ENCODE peak calls at places on chromosomes 4 and X, in nine cellular contexts. One of them, this sample, is unnamed.

GRCh38 chr4:39933689-39934590 is 43.8 kb downstream of the PDS5A start:
- DNase-seq in CD4-positive, alpha-beta T cell: no peak
- DNase-seq in transverse colon: no peak
- DNase-seq in left ventricle myocardium inferior: no peak
- DNase-seq in HL-60: no peak
- DNase-seq in stomach: no peak
- DNase-seq in fibroblast of lung: peak; percentile 82
- DNase-seq in gastrocnemius medialis: no peak
- DNase-seq in ovary: no peak
- DNase-seq in this sample: no peak

GRCh38 chr4:98626350-98626749 is 32.1 kb downstream of the TSPAN5 start:
- DNase-seq in CD4-positive, alpha-beta T cell: no peak
- DNase-seq in transverse colon: no peak
- DNase-seq in left ventricle myocardium inferior: peak; percentile 18
- DNase-seq in HL-60: no peak
- DNase-seq in stomach: no peak
- DNase-seq in fibroblast of lung: peak; percentile 97
- DNase-seq in gastrocnemius medialis: no peak
- DNase-seq in ovary: peak; percentile 83
- DNase-seq in this sample: peak; percentile 15

GRCh38 chr4:40837094-40837870 is 87.5 kb downstream of the NSUN7 start:
- DNase-seq in CD4-positive, alpha-beta T cell: no peak
- DNase-seq in transverse colon: no peak
- DNase-seq in left ventricle myocardium inferior: no peak
- DNase-seq in HL-60: no peak
- DNase-seq in stomach: no peak
- DNase-seq in fibroblast of lung: no peak
- DNase-seq in gastrocnemius medialis: peak; percentile 41
- DNase-seq in ovary: no peak
- DNase-seq in this sample: no peak

GRCh38 chrX:53718073-53718472 is 31.6 kb upstream of the HUWE1 start:
- DNase-seq in CD4-positive, alpha-beta T cell: no peak
- DNase-seq in transverse colon: no peak
- DNase-seq in left ventricle myocardium inferior: no peak
- DNase-seq in HL-60: no peak
- DNase-seq in stomach: no peak
- DNase-seq in fibroblast of lung: no peak
- DNase-seq in gastrocnemius medialis: no peak
- DNase-seq in ovary: no peak
- DNase-seq in this sample: no peak

GRCh38 chrX:134673123-134673522 is 14.9 kb upstream of the PLAC1 start:
- DNase-seq in CD4-positive, alpha-beta T cell: no peak
- DNase-seq in transverse colon: no peak
- DNase-seq in left ventricle myocardium inferior: no peak
- DNase-seq in HL-60: no peak
- DNase-seq in stomach: no peak
- DNase-seq in fibroblast of lung: no peak
- DNase-seq in gastrocnemius medialis: no peak
- DNase-seq in ovary: no peak
- DNase-seq in this sample: no peak

GRCh38 chr4:8886625-8887406 is 15.2 kb upstream of the HMX1 start:
- DNase-seq in CD4-positive, alpha-beta T cell: no peak
- DNase-seq in transverse colon: no peak
- DNase-seq in left ventricle myocardium inferior: no peak
- DNase-seq in HL-60: no peak
- DNase-seq in stomach: no peak
- DNase-seq in fibroblast of lung: no peak
- DNase-seq in gastrocnemius medialis: no peak
- DNase-seq in ovary: no peak
- DNase-seq in this sample: no peak

GRCh38 chr4:103197765-103198110 is 405 bp downstream of the CENPE start:
- DNase-seq in CD4-positive, alpha-beta T cell: no peak
- DNase-seq in transverse colon: no peak
- DNase-seq in left ventricle myocardium inferior: no peak
- DNase-seq in HL-60: peak; percentile 18
- DNase-seq in stomach: no peak
- DNase-seq in fibroblast of lung: no peak
- DNase-seq in gastrocnemius medialis: no peak
- DNase-seq in ovary: no peak
- DNase-seq in this sample: no peak

GRCh38 chrX:96971812-96972211 is 88.1 kb downstream of the RPA4 start:
- DNase-seq in CD4-positive, alpha-beta T cell: no peak
- DNase-seq in transverse colon: no peak
- DNase-seq in left ventricle myocardium inferior: no peak
- DNase-seq in HL-60: no peak
- DNase-seq in stomach: no peak
- DNase-seq in fibroblast of lung: no peak
- DNase-seq in gastrocnemius medialis: no peak
- DNase-seq in ovary: no peak
- DNase-seq in this sample: no peak

GRCh38 chr4:104064650-104065577 is 345.1 kb upstream of the TACR3 start:
- DNase-seq in CD4-positive, alpha-beta T cell: no peak
- DNase-seq in transverse colon: peak; percentile 15
- DNase-seq in left ventricle myocardium inferior: peak; percentile 15
- DNase-seq in HL-60: peak; percentile 70
- DNase-seq in stomach: peak; percentile 29
- DNase-seq in fibroblast of lung: peak; percentile 39
- DNase-seq in gastrocnemius medialis: no peak
- DNase-seq in ovary: peak; percentile 22
- DNase-seq in this sample: peak; percentile 59

GRCh38 chrX:15314472-15314871 is 968 bp downstream of the ASB11 start:
- DNase-seq in CD4-positive, alpha-beta T cell: no peak
- DNase-seq in transverse colon: no peak
- DNase-seq in left ventricle myocardium inferior: no peak
- DNase-seq in HL-60: no peak
- DNase-seq in stomach: no peak
- DNase-seq in fibroblast of lung: no peak
- DNase-seq in gastrocnemius medialis: no peak
- DNase-seq in ovary: no peak
- DNase-seq in this sample: no peak

GRCh38 chr4:187006189-187006618 is 282.5 kb upstream of the FAT1 start:
- DNase-seq in CD4-positive, alpha-beta T cell: no peak
- DNase-seq in transverse colon: no peak
- DNase-seq in left ventricle myocardium inferior: no peak
- DNase-seq in HL-60: no peak
- DNase-seq in stomach: no peak
- DNase-seq in fibroblast of lung: peak; percentile 69
- DNase-seq in gastrocnemius medialis: no peak
- DNase-seq in ovary: no peak
- DNase-seq in this sample: no peak

GRCh38 chr4:181685461-181685860 is 557.7 kb upstream of the TENM3 start:
- DNase-seq in CD4-positive, alpha-beta T cell: no peak
- DNase-seq in transverse colon: no peak
- DNase-seq in left ventricle myocardium inferior: no peak
- DNase-seq in HL-60: no peak
- DNase-seq in stomach: no peak
- DNase-seq in fibroblast of lung: peak; percentile 80
- DNase-seq in gastrocnemius medialis: no peak
- DNase-seq in ovary: no peak
- DNase-seq in this sample: no peak

GRCh38 chr4:56307423-56307822 is 79.9 kb downstream of the AASDH start:
- DNase-seq in CD4-positive, alpha-beta T cell: no peak
- DNase-seq in transverse colon: no peak
- DNase-seq in left ventricle myocardium inferior: no peak
- DNase-seq in HL-60: no peak
- DNase-seq in stomach: no peak
- DNase-seq in fibroblast of lung: peak; percentile 45
- DNase-seq in gastrocnemius medialis: no peak
- DNase-seq in ovary: no peak
- DNase-seq in this sample: peak; percentile 39

GRCh38 chr4:37641886-37642849 is 44.0 kb downstream of the RELL1 start:
- DNase-seq in CD4-positive, alpha-beta T cell: no peak
- DNase-seq in transverse colon: no peak
- DNase-seq in left ventricle myocardium inferior: no peak
- DNase-seq in HL-60: no peak
- DNase-seq in stomach: no peak
- DNase-seq in fibroblast of lung: no peak
- DNase-seq in gastrocnemius medialis: no peak
- DNase-seq in ovary: no peak
- DNase-seq in this sample: no peak

GRCh38 chr4:185142911-185143595 is at the start of gene SLC25A4:
- DNase-seq in CD4-positive, alpha-beta T cell: peak; percentile 76
- DNase-seq in transverse colon: peak; percentile 89
- DNase-seq in left ventricle myocardium inferior: peak; percentile 91
- DNase-seq in HL-60: peak; percentile 44
- DNase-seq in stomach: peak; percentile 91
- DNase-seq in fibroblast of lung: peak; percentile 65
- DNase-seq in gastrocnemius medialis: peak; percentile 92
- DNase-seq in ovary: peak; percentile 92
- DNase-seq in this sample: peak; percentile 91
- TF ChIP-seq CTCF in CD4-positive, alpha-beta T cell: peak; percentile 34
- TF ChIP-seq CTCF in transverse colon: peak; percentile 78
- TF ChIP-seq CTCF in left ventricle myocardium inferior: peak; percentile 69
- TF ChIP-seq CTCF in HL-60: no peak
- TF ChIP-seq CTCF in stomach: peak; percentile 51
- TF ChIP-seq CTCF in fibroblast of lung: peak; percentile 44
- TF ChIP-seq CTCF in gastrocnemius medialis: peak; percentile 77
- TF ChIP-seq CTCF in ovary: peak; percentile 44
- TF ChIP-seq CTCF in this sample: no peak

DNA sequence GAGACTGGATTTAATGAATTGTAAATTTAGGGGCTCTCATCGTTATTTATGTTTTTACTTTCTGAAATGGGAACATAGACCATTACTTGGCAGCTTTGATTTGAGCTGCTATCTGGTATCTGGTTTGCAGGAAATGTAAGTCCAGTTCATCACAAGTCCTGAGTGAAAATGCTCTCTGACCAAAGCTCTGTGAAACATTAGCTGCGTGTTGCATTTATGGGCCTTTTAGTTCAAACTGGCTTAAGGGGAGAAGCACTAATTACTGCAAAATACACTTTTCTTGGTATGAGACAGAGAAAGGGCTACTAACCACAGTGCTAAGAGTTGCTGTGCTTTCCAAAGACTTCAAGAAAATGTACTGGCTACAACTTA is 453 bp downstream of the CC2D2A start:
- DNase-seq in CD4-positive, alpha-beta T cell: no peak
- DNase-seq in transverse colon: no peak
- DNase-seq in left ventricle myocardium inferior: no peak
- DNase-seq in HL-60: no peak
- DNase-seq in stomach: no peak
- DNase-seq in fibroblast of lung: peak; percentile 8
- DNase-seq in gastrocnemius medialis: no peak
- DNase-seq in ovary: no peak
- DNase-seq in this sample: no peak
- H3K27ac ChIP-seq in CD4-positive, alpha-beta T cell: no peak overlapping the region
- H3K27ac ChIP-seq in transverse colon: peak overlapping the region; percentile 68
- H3K27ac ChIP-seq in left ventricle myocardium inferior: peak overlapping the region; percentile 73
- H3K27ac ChIP-seq in HL-60: no peak overlapping the region
- H3K27ac ChIP-seq in stomach: peak overlapping the region; percentile 28
- H3K27ac ChIP-seq in fibroblast of lung: peak overlapping the region; percentile 60
- H3K27ac ChIP-seq in gastrocnemius medialis: no peak overlapping the region
- H3K27ac ChIP-seq in ovary: no peak overlapping the region
- H3K27ac ChIP-seq in this sample: no peak overlapping the region

GRCh38 chrX:33339219-33339618 is 127.9 kb upstream of the DMD start:
- DNase-seq in CD4-positive, alpha-beta T cell: no peak
- DNase-seq in transverse colon: no peak
- DNase-seq in left ventricle myocardium inferior: no peak
- DNase-seq in HL-60: no peak
- DNase-seq in stomach: no peak
- DNase-seq in fibroblast of lung: no peak
- DNase-seq in gastrocnemius medialis: no peak
- DNase-seq in ovary: no peak
- DNase-seq in this sample: no peak
- H3K27me3 ChIP-seq in CD4-positive, alpha-beta T cell: no peaks in the 10 kb centered on the region
- H3K27me3 ChIP-seq in transverse colon: no peaks in the 10 kb centered on the region
- H3K27me3 ChIP-seq in left ventricle myocardium inferior: no peaks in the 10 kb centered on the region
- H3K27me3 ChIP-seq in HL-60: no peaks in the 10 kb centered on the region
- H3K27me3 ChIP-seq in stomach: no peaks in the 10 kb centered on the region
- H3K27me3 ChIP-seq in fibroblast of lung: no peaks in the 10 kb centered on the region
- H3K27me3 ChIP-seq in gastrocnemius medialis: no peaks in the 10 kb centered on the region
- H3K27me3 ChIP-seq in ovary: no peaks in the 10 kb centered on the region
- H3K27me3 ChIP-seq in this sample: no peaks in the 10 kb centered on the region

DNA sequence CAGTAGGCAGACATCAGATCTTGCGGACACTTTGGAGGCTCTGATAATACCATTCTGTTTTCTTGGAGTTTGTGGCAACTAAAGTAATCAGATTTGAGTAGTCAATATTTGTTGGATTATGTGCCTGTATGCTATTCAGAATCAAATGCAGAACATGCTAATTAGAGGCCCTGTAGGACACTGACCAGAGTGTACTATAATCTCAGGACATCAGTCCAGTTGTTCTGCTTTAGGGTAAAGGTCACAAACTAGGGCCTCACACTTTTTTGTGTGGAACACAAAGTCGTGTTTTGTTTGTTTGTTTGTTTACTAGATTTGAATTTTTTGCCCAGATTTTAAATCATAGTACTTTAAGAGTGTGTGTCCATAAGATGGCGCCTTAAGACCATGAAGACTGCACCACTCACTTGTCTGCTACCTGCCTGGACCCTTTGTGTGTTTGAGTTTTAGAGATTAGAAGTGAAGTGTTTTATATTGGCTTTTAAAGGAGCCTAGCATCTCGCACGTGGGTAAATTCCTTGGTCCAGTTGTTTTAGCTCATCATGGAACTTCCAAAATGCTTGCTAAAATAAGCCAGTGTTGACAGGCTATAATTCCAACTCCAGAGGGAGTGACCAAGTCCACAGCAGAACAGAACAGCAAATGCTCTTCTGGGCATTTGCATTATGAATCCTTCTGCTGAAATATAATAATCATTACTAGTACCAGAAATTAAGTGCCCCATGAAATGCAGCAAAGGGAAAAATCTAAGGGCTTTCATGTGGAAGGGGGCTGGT is 34.7 kb downstream of the IL13RA1 start:
- DNase-seq in CD4-positive, alpha-beta T cell: no peak
- DNase-seq in transverse colon: no peak
- DNase-seq in left ventricle myocardium inferior: no peak
- DNase-seq in HL-60: peak; percentile 3
- DNase-seq in stomach: no peak
- DNase-seq in fibroblast of lung: no peak
- DNase-seq in gastrocnemius medialis: no peak
- DNase-seq in ovary: no peak
- DNase-seq in this sample: no peak
- TF ChIP-seq CTCF in CD4-positive, alpha-beta T cell: no peak
- TF ChIP-seq CTCF in transverse colon: peak; percentile 9
- TF ChIP-seq CTCF in left ventricle myocardium inferior: no peak
- TF ChIP-seq CTCF in HL-60: no peak
- TF ChIP-seq CTCF in stomach: no peak
- TF ChIP-seq CTCF in fibroblast of lung: no peak
- TF ChIP-seq CTCF in gastrocnemius medialis: no peak
- TF ChIP-seq CTCF in ovary: no peak
- TF ChIP-seq CTCF in this sample: no peak